ENCODE peak calls at places on chromosomes 12 and 14, in eight cellular contexts. One of them, this sample, is unnamed. For H4K20me1, the result is how much of the 10 kb centered on the place peaks cover.

GRCh38 chr12:132095520-132096409 is 48.4 kb downstream of the DDX51 start:
- DNase-seq in GM23338: no peak
- DNase-seq in OCI-LY7: no peak
- DNase-seq in GM23248: no peak
- DNase-seq in endothelial cell of umbilical vein: no peak
- DNase-seq in hepatocyte: peak
- DNase-seq in IMR-90: no peak
- DNase-seq in fibroblast of lung: no peak
- DNase-seq in this sample: no peak

GRCh38 chr12:66387067-66387466 is 84.8 kb downstream of the HELB start:
- DNase-seq in GM23338: peak
- DNase-seq in OCI-LY7: no peak
- DNase-seq in GM23248: no peak
- DNase-seq in hepatocyte: no peak
- DNase-seq in endothelial cell of umbilical vein: no peak
- DNase-seq in fibroblast of lung: no peak
- DNase-seq in IMR-90: no peak
- DNase-seq in this sample: no peak

GRCh38 chr12:6635856-6636521 is at the start of gene LPAR5:
- DNase-seq in OCI-LY7: peak
- DNase-seq in GM23338: peak
- DNase-seq in GM23248: peak
- DNase-seq in endothelial cell of umbilical vein: no peak
- DNase-seq in hepatocyte: peak
- DNase-seq in fibroblast of lung: no peak
- DNase-seq in IMR-90: no peak
- DNase-seq in this sample: peak

GRCh38 chr14:96844857-96845570 is 47.8 kb downstream of the VRK1 start:
- DNase-seq in fibroblast of lung: no peak
- DNase-seq in endothelial cell of umbilical vein: no peak
- DNase-seq in IMR-90: no peak
- DNase-seq in OCI-LY7: no peak
- DNase-seq in hepatocyte: no peak
- DNase-seq in GM23338: no peak
- DNase-seq in GM23248: no peak
- DNase-seq in this sample: no peak

GRCh38 chr12:96193725-96194571 is at the start of gene ELK3:
- DNase-seq in OCI-LY7: peak
- DNase-seq in endothelial cell of umbilical vein: peak
- DNase-seq in hepatocyte: peak
- DNase-seq in fibroblast of lung: peak
- DNase-seq in GM23248: peak
- DNase-seq in IMR-90: peak
- DNase-seq in GM23338: peak
- DNase-seq in this sample: peak

GRCh38 chr12:64102339-64102738 is 119.8 kb downstream of the KICS2 start:
- DNase-seq in GM23338: no peak
- DNase-seq in GM23248: peak
- DNase-seq in endothelial cell of umbilical vein: no peak
- DNase-seq in hepatocyte: no peak
- DNase-seq in IMR-90: no peak
- DNase-seq in fibroblast of lung: no peak
- DNase-seq in OCI-LY7: no peak
- DNase-seq in this sample: no peak

GRCh38 chr12:66514581-66514980 is 164.3 kb downstream of the GRIP1 start:
- DNase-seq in GM23248: peak
- DNase-seq in endothelial cell of umbilical vein: peak
- DNase-seq in hepatocyte: no peak
- DNase-seq in fibroblast of lung: no peak
- DNase-seq in GM23338: no peak
- DNase-seq in OCI-LY7: no peak
- DNase-seq in IMR-90: no peak
- DNase-seq in this sample: peak

GRCh38 chr14:69850736-69851112 is 28.5 kb upstream of the SMOC1 start:
- DNase-seq in OCI-LY7: no peak
- DNase-seq in GM23338: no peak
- DNase-seq in hepatocyte: peak
- DNase-seq in IMR-90: no peak
- DNase-seq in GM23248: no peak
- DNase-seq in fibroblast of lung: no peak
- DNase-seq in endothelial cell of umbilical vein: no peak
- DNase-seq in this sample: no peak

GRCh38 chr12:68406134-68406576 is 74.0 kb upstream of the MDM1 start:
- DNase-seq in fibroblast of lung: peak
- DNase-seq in endothelial cell of umbilical vein: peak
- DNase-seq in hepatocyte: peak
- DNase-seq in GM23338: peak
- DNase-seq in GM23248: peak
- DNase-seq in IMR-90: peak
- DNase-seq in OCI-LY7: no peak
- DNase-seq in this sample: no peak

GRCh38 chr14:51780006-51780692 is 80.3 kb upstream of the GNG2 start:
- DNase-seq in IMR-90: peak
- DNase-seq in hepatocyte: peak
- DNase-seq in GM23338: peak
- DNase-seq in GM23248: peak
- DNase-seq in endothelial cell of umbilical vein: peak
- DNase-seq in OCI-LY7: peak
- DNase-seq in fibroblast of lung: peak
- DNase-seq in this sample: peak

GRCh38 chr12:120726510-120726793 is 826 bp downstream of the ACADS start:
- DNase-seq in OCI-LY7: no peak
- DNase-seq in GM23248: no peak
- DNase-seq in fibroblast of lung: no peak
- DNase-seq in GM23338: no peak
- DNase-seq in IMR-90: no peak
- DNase-seq in hepatocyte: no peak
- DNase-seq in endothelial cell of umbilical vein: no peak
- DNase-seq in this sample: no peak

GRCh38 chr14:101762530-101763101 is 1.1 kb downstream of the PPP2R5C start:
- DNase-seq in hepatocyte: no peak
- DNase-seq in GM23248: no peak
- DNase-seq in fibroblast of lung: no peak
- DNase-seq in endothelial cell of umbilical vein: no peak
- DNase-seq in GM23338: no peak
- DNase-seq in IMR-90: no peak
- DNase-seq in OCI-LY7: no peak
- DNase-seq in this sample: no peak

GRCh38 chr14:92425101-92425500 is 88.5 kb upstream of the RIN3 start:
- DNase-seq in GM23338: no peak
- DNase-seq in hepatocyte: no peak
- DNase-seq in IMR-90: peak
- DNase-seq in OCI-LY7: no peak
- DNase-seq in GM23248: peak
- DNase-seq in fibroblast of lung: peak
- DNase-seq in endothelial cell of umbilical vein: no peak
- DNase-seq in this sample: no peak

GRCh38 chr14:22052795-22053194 is 379.2 kb upstream of the OR4E1 start:
- DNase-seq in OCI-LY7: no peak
- DNase-seq in GM23248: no peak
- DNase-seq in endothelial cell of umbilical vein: no peak
- DNase-seq in GM23338: peak
- DNase-seq in hepatocyte: peak
- DNase-seq in IMR-90: no peak
- DNase-seq in fibroblast of lung: no peak
- DNase-seq in this sample: no peak

GRCh38 chr14:92967346-92967926 is 44.5 kb downstream of the CHGA start:
- DNase-seq in fibroblast of lung: peak
- DNase-seq in hepatocyte: no peak
- DNase-seq in GM23338: no peak
- DNase-seq in endothelial cell of umbilical vein: no peak
- DNase-seq in OCI-LY7: no peak
- DNase-seq in GM23248: peak
- DNase-seq in IMR-90: peak
- DNase-seq in this sample: no peak

GRCh38 chr12:67442347-67442841 is 173.2 kb downstream of the CAND1 start:
- DNase-seq in GM23248: no peak
- DNase-seq in hepatocyte: no peak
- DNase-seq in OCI-LY7: no peak
- DNase-seq in GM23338: no peak
- DNase-seq in fibroblast of lung: no peak
- DNase-seq in IMR-90: no peak
- DNase-seq in endothelial cell of umbilical vein: no peak
- DNase-seq in this sample: no peak

GRCh38 chr12:90695415-90695814 is 259.6 kb downstream of the CCER1 start:
- DNase-seq in IMR-90: peak
- DNase-seq in OCI-LY7: no peak
- DNase-seq in hepatocyte: no peak
- DNase-seq in fibroblast of lung: peak
- DNase-seq in GM23248: peak
- DNase-seq in endothelial cell of umbilical vein: peak
- DNase-seq in GM23338: no peak
- DNase-seq in this sample: no peak

GRCh38 chr14:55592426-55592825 is 12.4 kb downstream of the KTN1 start:
- DNase-seq in OCI-LY7: no peak
- DNase-seq in IMR-90: no peak
- DNase-seq in endothelial cell of umbilical vein: no peak
- DNase-seq in GM23248: no peak
- DNase-seq in hepatocyte: no peak
- DNase-seq in GM23338: no peak
- DNase-seq in fibroblast of lung: no peak
- DNase-seq in this sample: no peak
- H4K20me1 ChIP-seq in OCI-LY7: under half
- H4K20me1 ChIP-seq in IMR-90: half or more
- H4K20me1 ChIP-seq in endothelial cell of umbilical vein: under half
- H4K20me1 ChIP-seq in GM23248: under half
- H4K20me1 ChIP-seq in hepatocyte: half or more
- H4K20me1 ChIP-seq in GM23338: under half
- H4K20me1 ChIP-seq in fibroblast of lung: under half
- H4K20me1 ChIP-seq in this sample: under half

GRCh38 chr12:57893460-57894353 is 47.2 kb upstream of the CTDSP2 start:
- DNase-seq in IMR-90: peak
- DNase-seq in hepatocyte: peak
- DNase-seq in fibroblast of lung: peak
- DNase-seq in GM23338: peak
- DNase-seq in OCI-LY7: no peak
- DNase-seq in GM23248: peak
- DNase-seq in endothelial cell of umbilical vein: peak
- DNase-seq in this sample: no peak
- H3K4me3 ChIP-seq in IMR-90: peak
- H3K4me3 ChIP-seq in hepatocyte: no peak
- H3K4me3 ChIP-seq in fibroblast of lung: peak
- H3K4me3 ChIP-seq in GM23338: no peak
- H3K4me3 ChIP-seq in OCI-LY7: no peak
- H3K4me3 ChIP-seq in GM23248: peak
- H3K4me3 ChIP-seq in endothelial cell of umbilical vein: no peak
- H3K4me3 ChIP-seq in this sample: no peak

GRCh38 chr12:108560752-108561719 is at the start of gene SART3:
- DNase-seq in GM23248: peak
- DNase-seq in IMR-90: peak
- DNase-seq in endothelial cell of umbilical vein: peak
- DNase-seq in GM23338: peak
- DNase-seq in hepatocyte: peak
- DNase-seq in OCI-LY7: peak
- DNase-seq in fibroblast of lung: peak
- DNase-seq in this sample: peak

GRCh38 chr12:108562348-108563134 is at the start of gene ISCU:
- DNase-seq in fibroblast of lung: peak
- DNase-seq in endothelial cell of umbilical vein: peak
- DNase-seq in IMR-90: peak
- DNase-seq in OCI-LY7: peak
- DNase-seq in GM23248: peak
- DNase-seq in GM23338: peak
- DNase-seq in hepatocyte: peak
- DNase-seq in this sample: peak

GRCh38 chr12:108560321-108560721 is 652 bp downstream of the SART3 start:
- DNase-seq in GM23338: no peak
- DNase-seq in fibroblast of lung: peak
- DNase-seq in IMR-90: peak
- DNase-seq in GM23248: peak
- DNase-seq in OCI-LY7: no peak
- DNase-seq in hepatocyte: peak
- DNase-seq in endothelial cell of umbilical vein: peak
- DNase-seq in this sample: no peak

GRCh38 chr12:108561852-108562347 is 496 bp upstream of the ISCU start:
- DNase-seq in OCI-LY7: no peak
- DNase-seq in IMR-90: no peak
- DNase-seq in endothelial cell of umbilical vein: no peak
- DNase-seq in GM23248: no peak
- DNase-seq in fibroblast of lung: no peak
- DNase-seq in GM23338: no peak
- DNase-seq in hepatocyte: no peak
- DNase-seq in this sample: peak

DNA sequence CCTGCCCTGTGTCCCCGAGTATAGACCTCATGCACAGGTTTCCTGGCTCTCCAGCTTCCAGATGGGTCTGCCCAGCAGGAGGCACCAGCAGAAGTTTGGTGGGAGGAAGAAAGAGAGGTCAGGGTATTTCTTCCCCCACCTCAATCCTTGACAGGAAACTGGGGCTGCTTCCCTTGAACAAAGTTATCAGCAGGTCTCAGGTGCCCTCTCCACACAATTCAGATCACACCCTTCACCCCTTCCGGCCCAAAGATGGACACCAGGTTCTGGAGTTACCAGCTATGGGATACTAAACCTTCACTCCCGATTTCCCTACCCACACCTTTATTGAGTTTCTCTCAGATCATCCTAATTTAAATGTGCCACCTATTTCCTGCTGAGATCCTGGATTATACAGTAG is 1.2 kb downstream of the SART3 start:
- DNase-seq in endothelial cell of umbilical vein: no peak
- DNase-seq in fibroblast of lung: no peak
- DNase-seq in hepatocyte: no peak
- DNase-seq in OCI-LY7: peak
- DNase-seq in GM23248: peak
- DNase-seq in IMR-90: no peak
- DNase-seq in GM23338: no peak
- DNase-seq in this sample: peak
- H4K20me1 ChIP-seq in endothelial cell of umbilical vein: under half
- H4K20me1 ChIP-seq in fibroblast of lung: under half
- H4K20me1 ChIP-seq in hepatocyte: under half
- H4K20me1 ChIP-seq in OCI-LY7: under half
- H4K20me1 ChIP-seq in GM23248: under half
- H4K20me1 ChIP-seq in IMR-90: under half
- H4K20me1 ChIP-seq in GM23338: under half
- H4K20me1 ChIP-seq in this sample: under half

GRCh38 chr12:24591079-24591626 is 357.7 kb downstream of the BCAT1 start:
- DNase-seq in fibroblast of lung: no peak
- DNase-seq in endothelial cell of umbilical vein: no peak
- DNase-seq in GM23248: no peak
- DNase-seq in IMR-90: no peak
- DNase-seq in hepatocyte: no peak
- DNase-seq in GM23338: peak
- DNase-seq in OCI-LY7: no peak
- DNase-seq in this sample: no peak
- H3K4me3 ChIP-seq in fibroblast of lung: no peak
- H3K4me3 ChIP-seq in endothelial cell of umbilical vein: no peak
- H3K4me3 ChIP-seq in GM23248: no peak
- H3K4me3 ChIP-seq in IMR-90: no peak
- H3K4me3 ChIP-seq in hepatocyte: no peak
- H3K4me3 ChIP-seq in GM23338: no peak
- H3K4me3 ChIP-seq in OCI-LY7: no peak
- H3K4me3 ChIP-seq in this sample: no peak

This sample was measured in Karpas-422.